ENCODE peak calls at places on chromosomes 4 and X, in five cellular contexts. One of them, this sample, is unnamed.

GRCh38 chr4:101952985-101953384 is 162.5 kb downstream of the BANK1 start:
- DNase-seq in AG09309: no peak
- DNase-seq in natural killer cell: no peak
- DNase-seq in heart right ventricle: no peak
- DNase-seq in aorta: no peak
- DNase-seq in this sample: no peak

GRCh38 chr4:92988301-92988700 is 684.5 kb downstream of the GRID2 start:
- DNase-seq in heart right ventricle: no peak
- DNase-seq in aorta: no peak
- DNase-seq in natural killer cell: no peak
- DNase-seq in AG09309: no peak
- DNase-seq in this sample: no peak

GRCh38 chrX:39899876-39900787 is 197.6 kb downstream of the BCOR start:
- DNase-seq in aorta: no peak
- DNase-seq in heart right ventricle: no peak
- DNase-seq in natural killer cell: no peak
- DNase-seq in AG09309: no peak
- DNase-seq in this sample: peak; percentile 8

GRCh38 chr4:42293967-42294822 is 103.1 kb upstream of the SHISA3 start:
- DNase-seq in natural killer cell: no peak
- DNase-seq in aorta: no peak
- DNase-seq in AG09309: no peak
- DNase-seq in heart right ventricle: no peak
- DNase-seq in this sample: no peak

GRCh38 chrX:32048285-32048684 is 976.4 kb upstream of the FTHL17 start:
- DNase-seq in natural killer cell: no peak
- DNase-seq in AG09309: no peak
- DNase-seq in aorta: no peak
- DNase-seq in heart right ventricle: no peak
- DNase-seq in this sample: no peak

GRCh38 chr4:113979157-113979972 is at the start of gene ARSJ:
- DNase-seq in natural killer cell: no peak
- DNase-seq in heart right ventricle: peak; percentile 34
- DNase-seq in AG09309: peak; percentile 41
- DNase-seq in aorta: peak; percentile 68
- DNase-seq in this sample: no peak

GRCh38 chr4:4507403-4507802 is 34.4 kb downstream of the STX18 start:
- DNase-seq in AG09309: no peak
- DNase-seq in aorta: no peak
- DNase-seq in heart right ventricle: no peak
- DNase-seq in natural killer cell: no peak
- DNase-seq in this sample: no peak

GRCh38 chrX:118761950-118762725 is 34.7 kb downstream of the IL13RA1 start:
- DNase-seq in natural killer cell: no peak
- DNase-seq in heart right ventricle: no peak
- DNase-seq in AG09309: no peak
- DNase-seq in aorta: no peak
- DNase-seq in this sample: peak; percentile 0

GRCh38 chrX:53458082-53458481 is 23.9 kb upstream of the HSD17B10 start:
- DNase-seq in AG09309: no peak
- DNase-seq in natural killer cell: no peak
- DNase-seq in heart right ventricle: no peak
- DNase-seq in aorta: no peak
- DNase-seq in this sample: no peak

GRCh38 chrX:67614006-67614405 is 70.2 kb downstream of the AR start:
- DNase-seq in aorta: no peak
- DNase-seq in AG09309: no peak
- DNase-seq in heart right ventricle: no peak
- DNase-seq in natural killer cell: no peak
- DNase-seq in this sample: no peak

GRCh38 chr4:108053281-108053701 is 63.6 kb downstream of the HADH start:
- DNase-seq in aorta: no peak
- DNase-seq in AG09309: no peak
- DNase-seq in heart right ventricle: no peak
- DNase-seq in natural killer cell: no peak
- DNase-seq in this sample: no peak

GRCh38 chr4:112214397-112215264 is 17.0 kb upstream of the AP1AR start:
- DNase-seq in AG09309: no peak
- DNase-seq in natural killer cell: no peak
- DNase-seq in heart right ventricle: no peak
- DNase-seq in aorta: no peak
- DNase-seq in this sample: no peak

GRCh38 chr4:105113800-105114199 is 32.9 kb upstream of the TET2 start:
- DNase-seq in heart right ventricle: no peak
- DNase-seq in AG09309: no peak
- DNase-seq in natural killer cell: no peak
- DNase-seq in aorta: no peak
- DNase-seq in this sample: no peak

GRCh38 chrX:138886769-138887168 is 175.3 kb upstream of the FGF13 start:
- DNase-seq in heart right ventricle: no peak
- DNase-seq in natural killer cell: no peak
- DNase-seq in aorta: no peak
- DNase-seq in AG09309: no peak
- DNase-seq in this sample: no peak

GRCh38 chrX:145727476-145727875 is 90.2 kb upstream of the SLITRK2 start:
- DNase-seq in natural killer cell: no peak
- DNase-seq in aorta: no peak
- DNase-seq in heart right ventricle: no peak
- DNase-seq in AG09309: no peak
- DNase-seq in this sample: no peak

GRCh38 chr4:15457401-15458201 is 12.1 kb upstream of the CC2D2A start:
- DNase-seq in AG09309: peak; percentile 60
- DNase-seq in heart right ventricle: no peak
- DNase-seq in aorta: no peak
- DNase-seq in natural killer cell: no peak
- DNase-seq in this sample: no peak

GRCh38 chr4:93830090-93830818 is 1.7 kb downstream of the ATOH1 start:
- DNase-seq in natural killer cell: no peak
- DNase-seq in AG09309: no peak
- DNase-seq in heart right ventricle: no peak
- DNase-seq in aorta: no peak
- DNase-seq in this sample: no peak

GRCh38 chrX:57329008-57329407 is 42.5 kb downstream of the FAAH2 start:
- DNase-seq in aorta: no peak
- DNase-seq in natural killer cell: no peak
- DNase-seq in AG09309: no peak
- DNase-seq in heart right ventricle: no peak
- DNase-seq in this sample: no peak

GRCh38 chr4:26451597-26451996 is 38.7 kb downstream of the CCKAR start:
- DNase-seq in natural killer cell: no peak
- DNase-seq in heart right ventricle: no peak
- DNase-seq in aorta: no peak
- DNase-seq in AG09309: no peak
- DNase-seq in this sample: no peak

GRCh38 chrX:130884627-130885026 is 18.4 kb downstream of the ENOX2 start:
- DNase-seq in heart right ventricle: no peak
- DNase-seq in aorta: no peak
- DNase-seq in AG09309: no peak
- DNase-seq in natural killer cell: no peak
- DNase-seq in this sample: no peak

This sample was measured in NCI-H2107.